ENCODE peak calls at places on chromosomes 11 and 22, in four cellular contexts. D, T, M and S are unnamed samples.

GRCh38 chr11:116641561-116642045 is 131.2 kb downstream of the BUD13 start:
- DNase-seq in D (peak; percentile 94), M (no peak), T (peak; percentile 20), S (no peak)

GRCh38 chr22:20425821-20426615 is 11.6 kb downstream of the SCARF2 start:
- DNase-seq in T (peak; percentile 11), D (peak; percentile 45), M (no peak), S (no peak)

GRCh38 chr11:73752216-73752867 is 8.5 kb downstream of the RAB6A start:
- DNase-seq in T (no peak), M (no peak), D (no peak), S (no peak)

GRCh38 chr11:125088576-125089455 is 22.6 kb downstream of the TMEM218 start:
- DNase-seq in T (no peak), M (no peak), D (no peak), S (no peak)

GRCh38 chr22:50250555-50251471 is at the start of gene HDAC10:
- DNase-seq in M (peak; percentile 68), D (peak; percentile 99), T (peak; percentile 83), S (no peak)

GRCh38 chr11:75011872-75012271 is 23.1 kb downstream of the NEU3 start:
- DNase-seq in M (no peak), D (no peak), T (no peak), S (no peak)

GRCh38 chr22:25176175-25176574 is 23.5 kb upstream of the CRYBB3 start:
- DNase-seq in M (no peak), D (no peak), T (no peak), S (no peak)

GRCh38 chr22:30309981-30310672 is 16.6 kb downstream of the TBC1D10A start:
- DNase-seq in T (peak; percentile 70), M (no peak), D (no peak), S (no peak)

GRCh38 chr11:76524461-76524860 is 79.6 kb downstream of the EMSY start:
- DNase-seq in T (peak; percentile 60), D (no peak), M (no peak), S (no peak)

GRCh38 chr11:68962527-68963250 is 18.1 kb downstream of the MRGPRD start:
- DNase-seq in D (peak; percentile 60), M (no peak), T (peak; percentile 34), S (no peak)

GRCh38 chr22:41508770-41509170 is 35.5 kb downstream of the POLR3H start:
- DNase-seq in M (no peak), T (no peak), D (peak; percentile 70), S (no peak)

GRCh38 chr11:58688779-58689503 is 42.8 kb downstream of the GLYAT start:
- DNase-seq in M (no peak), D (no peak), T (no peak), S (no peak)

GRCh38 chr11:21066030-21066429 is 396.6 kb downstream of the NELL1 start:
- DNase-seq in M (no peak), D (no peak), T (no peak), S (no peak)

GRCh38 chr11:69868871-69869270 is 49.7 kb upstream of the FGF3 start:
- DNase-seq in M (no peak), D (no peak), T (no peak), S (no peak)

GRCh38 chr22:46007848-46008261 is 30.9 kb upstream of the WNT7B start:
- DNase-seq in M (no peak), T (peak; percentile 97), D (peak; percentile 67), S (no peak)

GRCh38 chr11:3947084-3947483 is 91.6 kb downstream of the STIM1 start:
- DNase-seq in M (no peak), T (peak; percentile 75), D (no peak), S (no peak)

GRCh38 chr22:37410174-37411055 is 16.9 kb downstream of the ELFN2 start:
- DNase-seq in T (no peak), D (peak; percentile 70), M (no peak), S (no peak)

GRCh38 chr11:61259363-61259762 is 18.4 kb downstream of the PGA5 start:
- DNase-seq in T (no peak), M (no peak), D (no peak), S (no peak)

GRCh38 chr11:56841210-56841810 is 92.8 kb upstream of the OR9G4 start:
- DNase-seq in T (peak; percentile 66), D (peak; percentile 37), M (no peak), S (no peak)

GRCh38 chr11:11519184-11519583 is 102.6 kb downstream of the GALNT18 start:
- DNase-seq in M (no peak), D (peak; percentile 61), T (no peak), S (no peak)

GRCh38 chr22:28316014-28316413 is 363.6 kb downstream of the TTC28 start:
- DNase-seq in D (no peak), M (no peak), T (no peak), S (no peak)